ENCODE peak calls at places on chromosome 1, in five cellular contexts. U is GM23248, V is GM23338, K is OCI-LY7, Z is MM.1S. D is an unnamed sample.

GRCh38 chr1:173302890-173303829 is 96.0 kb upstream of the TNFSF4 start:
- DNase-seq in Z (no peak), V (peak; percentile 36), K (no peak), U (no peak), D (no peak)

GRCh38 chr1:183562701-183563100 is 27.6 kb downstream of the NCF2 start:
- DNase-seq in Z (no peak), V (no peak), K (no peak), U (no peak), D (no peak)

GRCh38 chr1:184513966-184514365 is 127.1 kb downstream of the C1orf21 start:
- DNase-seq in Z (no peak), V (no peak), U (peak; percentile 73), K (no peak), D (no peak)

GRCh38 chr1:239951518-239952130 is 140.1 kb upstream of the FMN2 start:
- DNase-seq in Z (peak; percentile 83), U (peak; percentile 83), V (peak; percentile 93), K (peak; percentile 62), D (peak; percentile 27)

GRCh38 chr1:161001537-161001936 is 19.4 kb downstream of the F11R start:
- DNase-seq in K (no peak), V (no peak), Z (no peak), U (peak; percentile 23), D (no peak)

GRCh38 chr1:159429074-159429861 is 2.7 kb upstream of the OR10J4 start:
- DNase-seq in K (no peak), Z (no peak), V (no peak), U (peak; percentile 87), D (no peak)

GRCh38 chr1:18299441-18300338 is 181.0 kb upstream of the KLHDC7A start:
- DNase-seq in Z (no peak), V (peak; percentile 88), K (peak; percentile 65), U (peak; percentile 28), D (peak; percentile 10)

GRCh38 chr1:115332813-115333608 is 5.0 kb downstream of the NGF start:
- DNase-seq in Z (no peak), V (peak; percentile 38), U (peak; percentile 90), K (no peak), D (no peak)

GRCh38 chr1:159916240-159917051 is 8.9 kb downstream of the TAGLN2 start:
- DNase-seq in V (peak; percentile 77), K (no peak), Z (no peak), U (peak; percentile 85), D (no peak)

GRCh38 chr1:215992620-215993019 is 425.5 kb downstream of the KCTD3 start:
- DNase-seq in V (peak; percentile 61), Z (peak; percentile 14), K (no peak), U (peak; percentile 55), D (no peak)

GRCh38 chr1:37556712-37557196 is at the start of gene DNALI1:
- DNase-seq in Z (peak; percentile 31), K (peak; percentile 24), V (peak; percentile 96), U (peak; percentile 80), D (no peak)

GRCh38 chr1:11806307-11806936 is 431 bp downstream of the CLCN6 start:
- DNase-seq in U (peak; percentile 73), Z (peak; percentile 14), V (no peak), K (no peak), D (no peak)

GRCh38 chr1:5998051-5998905 is 6.1 kb upstream of the NPHP4 start:
- DNase-seq in Z (no peak), K (no peak), U (no peak), V (no peak), D (no peak)

GRCh38 chr1:185045793-185046441 is 559 bp downstream of the RNF2 start:
- DNase-seq in U (peak; percentile 78), Z (peak; percentile 29), V (peak; percentile 83), K (peak; percentile 48), D (no peak)

GRCh38 chr1:220999872-221000863 is 120.9 kb downstream of the HLX start:
- DNase-seq in V (no peak), Z (no peak), U (no peak), K (no peak), D (no peak)

GRCh38 chr1:15272782-15273127 is 25.7 kb downstream of the FHAD1 start:
- DNase-seq in K (no peak), V (no peak), U (no peak), Z (no peak), D (no peak)

DNA sequence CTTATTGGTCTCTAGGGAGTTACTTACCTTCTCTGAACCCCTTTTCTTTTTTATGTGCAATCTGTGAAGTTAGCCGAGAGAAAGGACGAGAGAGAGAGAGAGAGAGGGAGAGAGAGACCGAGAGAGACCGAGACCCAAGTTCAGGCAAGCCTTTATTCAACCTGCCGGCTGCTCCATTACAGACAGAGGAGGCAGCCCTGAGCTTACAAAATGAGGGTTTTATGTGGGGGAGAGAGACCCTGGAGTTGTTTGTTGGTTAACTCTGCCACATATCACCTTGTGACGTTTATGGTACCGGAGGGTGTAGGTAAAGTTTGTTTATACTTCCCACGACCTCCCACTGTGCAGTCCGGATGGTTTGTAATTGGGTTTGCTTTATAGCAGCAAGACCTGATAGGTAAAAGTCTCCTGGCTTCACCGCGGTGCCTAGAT is 1.5 kb upstream of the MCOLN3 start:
- DNase-seq in K (no peak), V (peak; percentile 63), Z (no peak), U (no peak), D (no peak)
- TF ChIP-seq EZH2phosphoT487 in K (no peak), V (no peak), Z (no peak), U (no peak), D (no peak)

GRCh38 chr1:52635321-52636089 is 2.5 kb downstream of the SHISAL2A start:
- DNase-seq in V (no peak), K (no peak), U (no peak), Z (no peak), D (no peak)
- TF ChIP-seq EZH2phosphoT487 in V (no peak), K (no peak), U (no peak), Z (no peak), D (no peak)

GRCh38 chr1:200194477-200194876 is 167.0 kb downstream of the NR5A2 start:
- DNase-seq in K (no peak), Z (no peak), U (no peak), V (peak; percentile 16), D (no peak)

DNA sequence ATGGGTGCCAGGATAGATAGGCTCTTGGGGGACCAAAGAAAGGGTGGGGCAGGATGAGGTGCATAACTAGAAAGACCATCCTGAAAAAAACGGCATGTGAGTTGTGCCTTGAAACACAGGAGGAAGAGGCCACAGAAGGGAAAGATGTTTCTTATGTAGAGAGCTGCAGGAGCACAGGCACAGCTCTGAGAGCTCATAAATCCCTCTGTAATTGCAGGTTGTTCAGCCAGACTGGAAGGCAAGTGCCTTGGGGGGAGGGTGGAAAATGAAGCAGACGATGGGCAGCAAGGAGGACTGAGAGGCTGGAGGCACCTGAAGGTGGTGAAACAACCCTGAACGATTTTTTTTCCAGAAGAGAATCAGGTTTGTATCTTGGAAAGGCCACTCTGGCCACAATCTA is 170.7 kb downstream of the NR5A2 start:
- DNase-seq in U (no peak), Z (no peak), V (no peak), K (no peak), D (no peak)
- TF ChIP-seq EZH2phosphoT487 in U (no peak), Z (no peak), V (no peak), K (no peak), D (no peak)

GRCh38 chr1:56533621-56534020 is 45.7 kb downstream of the PLPP3 start:
- DNase-seq in Z (no peak), K (no peak), U (no peak), V (no peak), D (no peak)

GRCh38 chr1:56531624-56532358 is 47.6 kb downstream of the PLPP3 start:
- DNase-seq in K (no peak), Z (no peak), V (peak; percentile 32), U (no peak), D (no peak)

GRCh38 chr1:56533197-56533596 is 46.2 kb downstream of the PLPP3 start:
- DNase-seq in Z (no peak), V (no peak), K (no peak), U (no peak), D (no peak)

GRCh38 chr1:56534252-56534651 is 45.1 kb downstream of the PLPP3 start:
- DNase-seq in V (no peak), Z (no peak), U (no peak), K (no peak), D (no peak)

GRCh38 chr1:56532359-56532696 is 47.0 kb downstream of the PLPP3 start:
- DNase-seq in V (no peak), Z (no peak), K (no peak), U (no peak), D (no peak)
- TF ChIP-seq EZH2phosphoT487 in V (no peak), Z (no peak), K (no peak), U (no peak), D (no peak)